ENCODE peak calls at places on chromosomes 1 and 21, in nine cellular contexts. One of them, this sample, is unnamed.

GRCh38 chr1:34705077-34705476 is 49.8 kb upstream of the GJB5 start:
- DNase-seq in AG08396: no peak
- DNase-seq in MCF 10A: no peak
- DNase-seq in activated CD4-positive, alpha-beta T cell treated with anti-CD3 and anti-CD28 coated beads, Interleukin-2, amount 50 U/mL, for 1 hour: no peak
- DNase-seq in tibial artery: no peak
- DNase-seq in activated CD8-positive, alpha-beta T cell treated with anti-CD3 and anti-CD28 coated beads for 36 hours: no peak
- DNase-seq in HT-29: no peak
- DNase-seq in stimulated activated CD8-positive, alpha-beta memory T cell treated with anti-CD3 and anti-CD28 coated beads, Interleukin-4, amount 100 ng/mL, for 48 hours: no peak
- DNase-seq in iris pigment epithelial cell: no peak
- DNase-seq in this sample: peak

GRCh38 chr1:235131961-235132360 is 3.3 kb upstream of the TOMM20 start:
- DNase-seq in AG08396: no peak
- DNase-seq in MCF 10A: no peak
- DNase-seq in activated CD4-positive, alpha-beta T cell treated with anti-CD3 and anti-CD28 coated beads, Interleukin-2, amount 50 U/mL, for 1 hour: no peak
- DNase-seq in tibial artery: no peak
- DNase-seq in activated CD8-positive, alpha-beta T cell treated with anti-CD3 and anti-CD28 coated beads for 36 hours: no peak
- DNase-seq in HT-29: no peak
- DNase-seq in stimulated activated CD8-positive, alpha-beta memory T cell treated with anti-CD3 and anti-CD28 coated beads, Interleukin-4, amount 100 ng/mL, for 48 hours: no peak
- DNase-seq in iris pigment epithelial cell: peak
- DNase-seq in this sample: no peak

GRCh38 chr1:42456010-42456753 is at the start of the genes PPCS and ZMYND12:
- DNase-seq in AG08396: peak
- DNase-seq in MCF 10A: peak
- DNase-seq in activated CD4-positive, alpha-beta T cell treated with anti-CD3 and anti-CD28 coated beads, Interleukin-2, amount 50 U/mL, for 1 hour: peak
- DNase-seq in tibial artery: peak
- DNase-seq in activated CD8-positive, alpha-beta T cell treated with anti-CD3 and anti-CD28 coated beads for 36 hours: peak
- DNase-seq in HT-29: peak
- DNase-seq in stimulated activated CD8-positive, alpha-beta memory T cell treated with anti-CD3 and anti-CD28 coated beads, Interleukin-4, amount 100 ng/mL, for 48 hours: peak
- DNase-seq in iris pigment epithelial cell: peak
- DNase-seq in this sample: peak

GRCh38 chr1:234875953-234876814 is 252.5 kb downstream of the TOMM20 start:
- DNase-seq in AG08396: peak
- DNase-seq in MCF 10A: peak
- DNase-seq in activated CD4-positive, alpha-beta T cell treated with anti-CD3 and anti-CD28 coated beads, Interleukin-2, amount 50 U/mL, for 1 hour: no peak
- DNase-seq in tibial artery: peak
- DNase-seq in activated CD8-positive, alpha-beta T cell treated with anti-CD3 and anti-CD28 coated beads for 36 hours: peak
- DNase-seq in HT-29: peak
- DNase-seq in stimulated activated CD8-positive, alpha-beta memory T cell treated with anti-CD3 and anti-CD28 coated beads, Interleukin-4, amount 100 ng/mL, for 48 hours: peak
- DNase-seq in iris pigment epithelial cell: peak
- DNase-seq in this sample: no peak

GRCh38 chr21:43697758-43698643 is 20.9 kb upstream of the PDXK start:
- DNase-seq in AG08396: no peak
- DNase-seq in MCF 10A: peak
- DNase-seq in activated CD4-positive, alpha-beta T cell treated with anti-CD3 and anti-CD28 coated beads, Interleukin-2, amount 50 U/mL, for 1 hour: no peak
- DNase-seq in tibial artery: no peak
- DNase-seq in activated CD8-positive, alpha-beta T cell treated with anti-CD3 and anti-CD28 coated beads for 36 hours: no peak
- DNase-seq in HT-29: no peak
- DNase-seq in stimulated activated CD8-positive, alpha-beta memory T cell treated with anti-CD3 and anti-CD28 coated beads, Interleukin-4, amount 100 ng/mL, for 48 hours: no peak
- DNase-seq in iris pigment epithelial cell: peak
- DNase-seq in this sample: no peak

GRCh38 chr1:159913451-159914192 is 11.7 kb downstream of the TAGLN2 start:
- DNase-seq in AG08396: no peak
- DNase-seq in MCF 10A: peak
- DNase-seq in activated CD4-positive, alpha-beta T cell treated with anti-CD3 and anti-CD28 coated beads, Interleukin-2, amount 50 U/mL, for 1 hour: no peak
- DNase-seq in tibial artery: no peak
- DNase-seq in activated CD8-positive, alpha-beta T cell treated with anti-CD3 and anti-CD28 coated beads for 36 hours: no peak
- DNase-seq in HT-29: peak
- DNase-seq in stimulated activated CD8-positive, alpha-beta memory T cell treated with anti-CD3 and anti-CD28 coated beads, Interleukin-4, amount 100 ng/mL, for 48 hours: no peak
- DNase-seq in iris pigment epithelial cell: no peak
- DNase-seq in this sample: no peak

GRCh38 chr1:231385118-231385748 is 36.9 kb downstream of the EGLN1 start:
- DNase-seq in AG08396: no peak
- DNase-seq in MCF 10A: peak
- DNase-seq in activated CD4-positive, alpha-beta T cell treated with anti-CD3 and anti-CD28 coated beads, Interleukin-2, amount 50 U/mL, for 1 hour: no peak
- DNase-seq in tibial artery: no peak
- DNase-seq in activated CD8-positive, alpha-beta T cell treated with anti-CD3 and anti-CD28 coated beads for 36 hours: no peak
- DNase-seq in HT-29: no peak
- DNase-seq in stimulated activated CD8-positive, alpha-beta memory T cell treated with anti-CD3 and anti-CD28 coated beads, Interleukin-4, amount 100 ng/mL, for 48 hours: no peak
- DNase-seq in iris pigment epithelial cell: no peak
- DNase-seq in this sample: no peak

GRCh38 chr1:52636701-52637695 is 4.0 kb downstream of the SHISAL2A start:
- DNase-seq in AG08396: no peak
- DNase-seq in MCF 10A: peak
- DNase-seq in activated CD4-positive, alpha-beta T cell treated with anti-CD3 and anti-CD28 coated beads, Interleukin-2, amount 50 U/mL, for 1 hour: peak
- DNase-seq in tibial artery: no peak
- DNase-seq in activated CD8-positive, alpha-beta T cell treated with anti-CD3 and anti-CD28 coated beads for 36 hours: peak
- DNase-seq in HT-29: no peak
- DNase-seq in stimulated activated CD8-positive, alpha-beta memory T cell treated with anti-CD3 and anti-CD28 coated beads, Interleukin-4, amount 100 ng/mL, for 48 hours: peak
- DNase-seq in iris pigment epithelial cell: no peak
- DNase-seq in this sample: no peak

GRCh38 chr1:186476306-186477040 is 15.6 kb upstream of the PDC start:
- DNase-seq in AG08396: peak
- DNase-seq in MCF 10A: no peak
- DNase-seq in activated CD4-positive, alpha-beta T cell treated with anti-CD3 and anti-CD28 coated beads, Interleukin-2, amount 50 U/mL, for 1 hour: no peak
- DNase-seq in tibial artery: no peak
- DNase-seq in activated CD8-positive, alpha-beta T cell treated with anti-CD3 and anti-CD28 coated beads for 36 hours: no peak
- DNase-seq in HT-29: no peak
- DNase-seq in stimulated activated CD8-positive, alpha-beta memory T cell treated with anti-CD3 and anti-CD28 coated beads, Interleukin-4, amount 100 ng/mL, for 48 hours: no peak
- DNase-seq in iris pigment epithelial cell: peak
- DNase-seq in this sample: no peak

GRCh38 chr1:200638073-200638472 is 17.5 kb upstream of the KIF14 start:
- DNase-seq in AG08396: no peak
- DNase-seq in MCF 10A: no peak
- DNase-seq in activated CD4-positive, alpha-beta T cell treated with anti-CD3 and anti-CD28 coated beads, Interleukin-2, amount 50 U/mL, for 1 hour: no peak
- DNase-seq in tibial artery: no peak
- DNase-seq in activated CD8-positive, alpha-beta T cell treated with anti-CD3 and anti-CD28 coated beads for 36 hours: no peak
- DNase-seq in HT-29: peak
- DNase-seq in stimulated activated CD8-positive, alpha-beta memory T cell treated with anti-CD3 and anti-CD28 coated beads, Interleukin-4, amount 100 ng/mL, for 48 hours: no peak
- DNase-seq in iris pigment epithelial cell: no peak
- DNase-seq in this sample: no peak

GRCh38 chr1:65343286-65343685 is 33.9 kb downstream of the DNAJC6 start:
- DNase-seq in AG08396: no peak
- DNase-seq in MCF 10A: peak
- DNase-seq in activated CD4-positive, alpha-beta T cell treated with anti-CD3 and anti-CD28 coated beads, Interleukin-2, amount 50 U/mL, for 1 hour: no peak
- DNase-seq in tibial artery: no peak
- DNase-seq in activated CD8-positive, alpha-beta T cell treated with anti-CD3 and anti-CD28 coated beads for 36 hours: no peak
- DNase-seq in HT-29: no peak
- DNase-seq in stimulated activated CD8-positive, alpha-beta memory T cell treated with anti-CD3 and anti-CD28 coated beads, Interleukin-4, amount 100 ng/mL, for 48 hours: no peak
- DNase-seq in iris pigment epithelial cell: peak
- DNase-seq in this sample: no peak

GRCh38 chr1:92399076-92399475 is 87.6 kb downstream of the GFI1 start:
- DNase-seq in AG08396: no peak
- DNase-seq in MCF 10A: peak
- DNase-seq in activated CD4-positive, alpha-beta T cell treated with anti-CD3 and anti-CD28 coated beads, Interleukin-2, amount 50 U/mL, for 1 hour: no peak
- DNase-seq in tibial artery: no peak
- DNase-seq in activated CD8-positive, alpha-beta T cell treated with anti-CD3 and anti-CD28 coated beads for 36 hours: no peak
- DNase-seq in HT-29: no peak
- DNase-seq in stimulated activated CD8-positive, alpha-beta memory T cell treated with anti-CD3 and anti-CD28 coated beads, Interleukin-4, amount 100 ng/mL, for 48 hours: no peak
- DNase-seq in iris pigment epithelial cell: peak
- DNase-seq in this sample: no peak

GRCh38 chr1:94924967-94925366 is 1.9 kb downstream of the CNN3 start:
- DNase-seq in AG08396: no peak
- DNase-seq in MCF 10A: peak
- DNase-seq in activated CD4-positive, alpha-beta T cell treated with anti-CD3 and anti-CD28 coated beads, Interleukin-2, amount 50 U/mL, for 1 hour: no peak
- DNase-seq in tibial artery: no peak
- DNase-seq in activated CD8-positive, alpha-beta T cell treated with anti-CD3 and anti-CD28 coated beads for 36 hours: no peak
- DNase-seq in HT-29: no peak
- DNase-seq in stimulated activated CD8-positive, alpha-beta memory T cell treated with anti-CD3 and anti-CD28 coated beads, Interleukin-4, amount 100 ng/mL, for 48 hours: no peak
- DNase-seq in iris pigment epithelial cell: no peak
- DNase-seq in this sample: no peak

GRCh38 chr1:53959664-53960250 is 13.6 kb downstream of the LRRC42 start:
- DNase-seq in AG08396: no peak
- DNase-seq in MCF 10A: peak
- DNase-seq in activated CD4-positive, alpha-beta T cell treated with anti-CD3 and anti-CD28 coated beads, Interleukin-2, amount 50 U/mL, for 1 hour: no peak
- DNase-seq in tibial artery: no peak
- DNase-seq in activated CD8-positive, alpha-beta T cell treated with anti-CD3 and anti-CD28 coated beads for 36 hours: peak
- DNase-seq in HT-29: peak
- DNase-seq in stimulated activated CD8-positive, alpha-beta memory T cell treated with anti-CD3 and anti-CD28 coated beads, Interleukin-4, amount 100 ng/mL, for 48 hours: no peak
- DNase-seq in iris pigment epithelial cell: no peak
- DNase-seq in this sample: peak